ENCODE peak calls at places on chromosomes 16 and 17, in ten cellular contexts. One of them, this sample, is unnamed.

GRCh38 chr17:28527859-28528258 is 21.7 kb downstream of the FOXN1 start:
- DNase-seq in progenitor cell of endocrine pancreas: no peak
- DNase-seq in mesothelial cell of epicardium: no peak
- DNase-seq in body of pancreas: peak
- DNase-seq in ascending aorta: no peak
- DNase-seq in ovary: no peak
- DNase-seq in A549: no peak
- DNase-seq in gastrocnemius medialis: no peak
- DNase-seq in psoas muscle: no peak
- DNase-seq in left lung: peak
- DNase-seq in this sample: no peak

GRCh38 chr17:17445925-17446665 is 30.7 kb upstream of the MED9 start:
- DNase-seq in progenitor cell of endocrine pancreas: no peak
- DNase-seq in mesothelial cell of epicardium: no peak
- DNase-seq in body of pancreas: peak
- DNase-seq in ascending aorta: no peak
- DNase-seq in ovary: no peak
- DNase-seq in A549: peak
- DNase-seq in gastrocnemius medialis: peak
- DNase-seq in psoas muscle: peak
- DNase-seq in left lung: no peak
- DNase-seq in this sample: peak

GRCh38 chr16:75580-76501 is 2.2 kb upstream of the MPG start:
- DNase-seq in progenitor cell of endocrine pancreas: no peak
- DNase-seq in mesothelial cell of epicardium: no peak
- DNase-seq in body of pancreas: peak
- DNase-seq in ascending aorta: peak
- DNase-seq in ovary: peak
- DNase-seq in A549: no peak
- DNase-seq in gastrocnemius medialis: peak
- DNase-seq in psoas muscle: peak
- DNase-seq in left lung: peak
- DNase-seq in this sample: peak

GRCh38 chr17:50872710-50873424 is 6.7 kb upstream of the TOB1 start:
- DNase-seq in progenitor cell of endocrine pancreas: no peak
- DNase-seq in mesothelial cell of epicardium: no peak
- DNase-seq in body of pancreas: peak
- DNase-seq in ascending aorta: no peak
- DNase-seq in ovary: no peak
- DNase-seq in A549: no peak
- DNase-seq in gastrocnemius medialis: peak
- DNase-seq in psoas muscle: peak
- DNase-seq in left lung: no peak
- DNase-seq in this sample: no peak

GRCh38 chr16:27826081-27826892 is 237.2 kb downstream of the GSG1L start:
- DNase-seq in progenitor cell of endocrine pancreas: no peak
- DNase-seq in mesothelial cell of epicardium: no peak
- DNase-seq in body of pancreas: no peak
- DNase-seq in ascending aorta: no peak
- DNase-seq in ovary: no peak
- DNase-seq in A549: no peak
- DNase-seq in gastrocnemius medialis: no peak
- DNase-seq in psoas muscle: no peak
- DNase-seq in left lung: no peak
- DNase-seq in this sample: no peak

GRCh38 chr16:82761236-82761635 is 134.5 kb downstream of the CDH13 start:
- DNase-seq in progenitor cell of endocrine pancreas: no peak
- DNase-seq in mesothelial cell of epicardium: no peak
- DNase-seq in body of pancreas: peak
- DNase-seq in ascending aorta: peak
- DNase-seq in ovary: no peak
- DNase-seq in A549: no peak
- DNase-seq in gastrocnemius medialis: peak
- DNase-seq in psoas muscle: peak
- DNase-seq in left lung: no peak
- DNase-seq in this sample: peak

GRCh38 chr17:57988301-57989010 is 402 bp upstream of the VEZF1 start:
- DNase-seq in progenitor cell of endocrine pancreas: no peak
- DNase-seq in mesothelial cell of epicardium: no peak
- DNase-seq in body of pancreas: peak
- DNase-seq in ascending aorta: no peak
- DNase-seq in ovary: peak
- DNase-seq in A549: peak
- DNase-seq in gastrocnemius medialis: peak
- DNase-seq in psoas muscle: peak
- DNase-seq in left lung: peak
- DNase-seq in this sample: peak

GRCh38 chr16:15775209-15775608 is 81.6 kb downstream of the MYH11 start:
- DNase-seq in progenitor cell of endocrine pancreas: no peak
- DNase-seq in mesothelial cell of epicardium: no peak
- DNase-seq in body of pancreas: no peak
- DNase-seq in ascending aorta: no peak
- DNase-seq in ovary: no peak
- DNase-seq in A549: peak
- DNase-seq in gastrocnemius medialis: no peak
- DNase-seq in psoas muscle: no peak
- DNase-seq in left lung: no peak
- DNase-seq in this sample: no peak

GRCh38 chr17:41415833-41416335 is 8.5 kb downstream of the KRT37 start:
- DNase-seq in progenitor cell of endocrine pancreas: no peak
- DNase-seq in mesothelial cell of epicardium: no peak
- DNase-seq in body of pancreas: peak
- DNase-seq in ascending aorta: no peak
- DNase-seq in ovary: peak
- DNase-seq in A549: no peak
- DNase-seq in gastrocnemius medialis: no peak
- DNase-seq in psoas muscle: no peak
- DNase-seq in left lung: no peak
- DNase-seq in this sample: no peak

GRCh38 chr17:66190738-66191606 is 961 bp downstream of the CEP112 start:
- DNase-seq in progenitor cell of endocrine pancreas: no peak
- DNase-seq in mesothelial cell of epicardium: no peak
- DNase-seq in body of pancreas: no peak
- DNase-seq in ascending aorta: no peak
- DNase-seq in ovary: no peak
- DNase-seq in A549: peak
- DNase-seq in gastrocnemius medialis: no peak
- DNase-seq in psoas muscle: no peak
- DNase-seq in left lung: no peak
- DNase-seq in this sample: no peak

GRCh38 chr17:46916211-46916610 is 6.7 kb upstream of the GOSR2 start:
- DNase-seq in progenitor cell of endocrine pancreas: no peak
- DNase-seq in mesothelial cell of epicardium: no peak
- DNase-seq in body of pancreas: no peak
- DNase-seq in ascending aorta: no peak
- DNase-seq in ovary: no peak
- DNase-seq in A549: no peak
- DNase-seq in gastrocnemius medialis: no peak
- DNase-seq in psoas muscle: no peak
- DNase-seq in left lung: no peak
- DNase-seq in this sample: no peak

GRCh38 chr16:81523387-81524115 is 78.9 kb downstream of the CMIP start:
- DNase-seq in progenitor cell of endocrine pancreas: no peak
- DNase-seq in mesothelial cell of epicardium: no peak
- DNase-seq in body of pancreas: peak
- DNase-seq in ascending aorta: no peak
- DNase-seq in ovary: peak
- DNase-seq in A549: peak
- DNase-seq in gastrocnemius medialis: no peak
- DNase-seq in psoas muscle: peak
- DNase-seq in left lung: no peak
- DNase-seq in this sample: no peak

GRCh38 chr16:12323007-12323699 is 346.6 kb downstream of the SNX29 start:
- DNase-seq in progenitor cell of endocrine pancreas: no peak
- DNase-seq in mesothelial cell of epicardium: no peak
- DNase-seq in body of pancreas: no peak
- DNase-seq in ascending aorta: no peak
- DNase-seq in ovary: no peak
- DNase-seq in A549: no peak
- DNase-seq in gastrocnemius medialis: no peak
- DNase-seq in psoas muscle: no peak
- DNase-seq in left lung: no peak
- DNase-seq in this sample: no peak

DNA sequence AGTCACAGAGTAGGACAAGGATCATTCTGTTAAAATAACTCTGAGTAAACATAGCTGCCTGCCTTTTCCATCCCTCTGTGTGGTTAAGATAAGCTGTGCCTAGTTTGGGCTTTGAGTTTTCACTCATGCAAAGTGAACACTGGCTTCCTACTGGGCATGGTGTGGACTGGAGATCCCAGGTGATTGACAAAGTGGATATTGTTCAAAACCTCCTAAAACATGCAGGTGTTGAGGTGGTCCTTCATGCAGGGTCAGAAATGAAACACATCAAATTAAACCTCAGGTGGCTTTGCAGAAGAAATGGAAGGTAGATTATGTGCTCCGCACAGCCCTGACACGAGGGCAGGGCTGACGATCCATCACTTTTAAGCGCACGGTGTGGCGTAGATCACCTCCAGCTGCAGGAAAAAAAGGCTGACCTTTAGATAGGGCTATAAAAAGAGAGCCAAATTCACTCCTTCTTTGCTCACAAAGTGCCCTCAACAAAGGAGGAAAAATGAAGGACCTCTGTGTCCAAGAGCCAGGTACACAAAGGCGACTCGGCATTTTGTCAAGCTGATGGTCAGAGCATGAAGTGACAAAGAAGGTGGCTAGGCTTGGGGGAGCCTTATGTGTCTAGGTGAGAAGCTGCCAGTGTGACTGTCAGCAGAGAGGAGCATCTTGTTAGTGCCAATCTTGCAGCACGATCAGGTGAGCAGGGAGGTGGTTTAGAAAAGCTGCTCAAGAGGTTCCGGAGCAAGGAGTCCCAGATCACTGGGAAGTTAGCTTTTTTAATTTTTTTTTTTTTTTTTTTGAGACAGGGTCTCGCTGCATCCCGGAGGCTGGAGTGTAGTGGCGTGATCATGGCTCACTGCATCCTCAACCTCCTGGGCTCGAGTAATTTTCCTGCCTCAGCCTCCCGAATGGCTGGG is 19.9 kb upstream of the ITPRIPL2 start:
- DNase-seq in progenitor cell of endocrine pancreas: no peak
- DNase-seq in mesothelial cell of epicardium: no peak
- DNase-seq in body of pancreas: no peak
- DNase-seq in ascending aorta: no peak
- DNase-seq in ovary: no peak
- DNase-seq in A549: no peak
- DNase-seq in gastrocnemius medialis: no peak
- DNase-seq in psoas muscle: no peak
- DNase-seq in left lung: no peak
- DNase-seq in this sample: no peak
- TF ChIP-seq CTCF in progenitor cell of endocrine pancreas: no peak
- TF ChIP-seq CTCF in mesothelial cell of epicardium: no peak
- TF ChIP-seq CTCF in body of pancreas: no peak
- TF ChIP-seq CTCF in ascending aorta: no peak
- TF ChIP-seq CTCF in ovary: no peak
- TF ChIP-seq CTCF in A549: no peak
- TF ChIP-seq CTCF in gastrocnemius medialis: no peak
- TF ChIP-seq CTCF in psoas muscle: no peak
- TF ChIP-seq CTCF in left lung: no peak
- TF ChIP-seq CTCF in this sample: no peak

DNA sequence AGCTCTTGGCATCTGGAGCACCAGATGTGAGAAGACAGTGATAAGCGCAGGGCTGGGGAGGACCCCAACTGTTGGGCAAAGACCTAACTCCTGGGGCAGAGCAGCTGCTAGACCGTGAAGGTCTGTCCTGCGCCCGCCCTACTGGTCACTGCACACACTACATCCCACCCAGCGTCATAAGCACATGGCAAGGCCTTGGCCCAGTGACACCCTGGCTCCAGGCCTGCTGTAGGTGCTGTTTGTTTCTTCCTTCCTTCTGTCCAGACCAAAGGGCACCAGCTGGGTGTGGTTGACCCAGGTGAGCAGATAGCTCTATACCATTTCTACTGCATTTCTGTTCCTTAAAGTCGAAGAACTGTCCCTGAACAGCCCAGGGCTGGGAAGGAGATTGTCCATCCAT is 6.4 kb downstream of the TRPV3 start:
- DNase-seq in progenitor cell of endocrine pancreas: no peak
- DNase-seq in mesothelial cell of epicardium: no peak
- DNase-seq in body of pancreas: no peak
- DNase-seq in ascending aorta: no peak
- DNase-seq in ovary: no peak
- DNase-seq in A549: no peak
- DNase-seq in gastrocnemius medialis: no peak
- DNase-seq in psoas muscle: no peak
- DNase-seq in left lung: no peak
- DNase-seq in this sample: no peak
- TF ChIP-seq CTCF in progenitor cell of endocrine pancreas: no peak
- TF ChIP-seq CTCF in mesothelial cell of epicardium: peak
- TF ChIP-seq CTCF in body of pancreas: no peak
- TF ChIP-seq CTCF in ascending aorta: no peak
- TF ChIP-seq CTCF in ovary: no peak
- TF ChIP-seq CTCF in A549: no peak
- TF ChIP-seq CTCF in gastrocnemius medialis: no peak
- TF ChIP-seq CTCF in psoas muscle: no peak
- TF ChIP-seq CTCF in left lung: no peak
- TF ChIP-seq CTCF in this sample: no peak

GRCh38 chr17:76539631-76540271 is at the start of gene PRCD:
- DNase-seq in progenitor cell of endocrine pancreas: no peak
- DNase-seq in mesothelial cell of epicardium: no peak
- DNase-seq in body of pancreas: no peak
- DNase-seq in ascending aorta: no peak
- DNase-seq in ovary: peak
- DNase-seq in A549: peak
- DNase-seq in gastrocnemius medialis: no peak
- DNase-seq in psoas muscle: no peak
- DNase-seq in left lung: no peak
- DNase-seq in this sample: no peak
- TF ChIP-seq CTCF in progenitor cell of endocrine pancreas: peak
- TF ChIP-seq CTCF in mesothelial cell of epicardium: no peak
- TF ChIP-seq CTCF in body of pancreas: no peak
- TF ChIP-seq CTCF in ascending aorta: no peak
- TF ChIP-seq CTCF in ovary: no peak
- TF ChIP-seq CTCF in A549: no peak
- TF ChIP-seq CTCF in gastrocnemius medialis: no peak
- TF ChIP-seq CTCF in psoas muscle: no peak
- TF ChIP-seq CTCF in left lung: no peak
- TF ChIP-seq CTCF in this sample: no peak

DNA sequence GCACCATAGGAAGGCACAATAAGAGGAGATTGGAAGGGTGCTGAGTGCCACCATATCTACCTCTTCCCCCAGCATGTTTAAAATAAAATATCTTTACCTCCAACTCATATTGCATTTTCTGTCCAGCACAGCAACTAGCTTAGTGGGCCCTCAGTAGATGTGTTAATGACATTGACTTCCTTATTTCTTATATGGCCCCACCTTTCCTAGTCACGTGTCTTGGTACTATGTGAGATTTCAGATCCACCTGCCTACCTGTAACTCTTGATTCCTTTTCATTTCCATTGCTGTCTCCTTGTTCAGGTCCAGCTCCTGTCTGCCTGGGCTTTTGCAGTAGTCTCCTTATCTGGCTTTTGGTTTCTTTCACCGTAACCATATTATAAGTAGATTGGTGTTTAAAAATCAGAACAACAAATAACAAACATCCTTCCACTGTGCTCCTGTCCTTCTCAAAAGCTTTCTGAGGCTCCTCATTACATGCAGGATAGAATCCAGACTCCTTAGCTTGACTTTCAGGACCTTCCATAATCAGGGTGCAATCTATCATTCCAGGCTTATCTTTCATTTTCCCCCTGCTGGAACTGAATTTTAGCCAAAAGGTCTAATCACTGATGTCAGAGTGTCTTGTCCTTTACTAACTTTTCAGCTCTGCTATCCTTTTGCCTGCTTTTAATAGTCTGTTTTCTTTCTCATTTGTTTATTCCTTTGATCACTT is 71.3 kb downstream of the FTO start:
- DNase-seq in progenitor cell of endocrine pancreas: no peak
- DNase-seq in mesothelial cell of epicardium: no peak
- DNase-seq in body of pancreas: no peak
- DNase-seq in ascending aorta: no peak
- DNase-seq in ovary: no peak
- DNase-seq in A549: no peak
- DNase-seq in gastrocnemius medialis: no peak
- DNase-seq in psoas muscle: no peak
- DNase-seq in left lung: no peak
- DNase-seq in this sample: no peak
- TF ChIP-seq CTCF in progenitor cell of endocrine pancreas: no peak
- TF ChIP-seq CTCF in mesothelial cell of epicardium: no peak
- TF ChIP-seq CTCF in body of pancreas: no peak
- TF ChIP-seq CTCF in ascending aorta: no peak
- TF ChIP-seq CTCF in ovary: no peak
- TF ChIP-seq CTCF in A549: no peak
- TF ChIP-seq CTCF in gastrocnemius medialis: no peak
- TF ChIP-seq CTCF in psoas muscle: no peak
- TF ChIP-seq CTCF in left lung: no peak
- TF ChIP-seq CTCF in this sample: no peak

This sample was measured in tibial nerve.